ENCODE peak calls at places on chromosomes 6 and 20, in six cellular contexts. N, P, R, W, Q and H are unnamed samples.

GRCh38 chr6:155013457-155013876 is 18.4 kb downstream of the TIAM2 start:
- DNase-seq in N (no peak), P (no peak), R (no peak), W (no peak), Q (no peak), H (no peak)

GRCh38 chr6:149897855-149898744 is at the start of gene RAET1E:
- DNase-seq in N (no peak), P (no peak), R (no peak), W (no peak), Q (no peak), H (no peak)

GRCh38 chr6:145656128-145656527 is 79.2 kb downstream of the EPM2A start:
- DNase-seq in N (no peak), P (no peak), R (no peak), W (no peak), Q (no peak), H (no peak)

GRCh38 chr20:45798935-45799642 is 7.3 kb downstream of the DNTTIP1 start:
- DNase-seq in N (peak; percentile 36), P (no peak), R (peak; percentile 49), W (peak; percentile 43), Q (peak; percentile 61), H (peak; percentile 58)

GRCh38 chr20:8144282-8145245 is 12.5 kb downstream of the PLCB1 start:
- DNase-seq in N (no peak), P (no peak), R (no peak), W (no peak), Q (peak; percentile 100), H (no peak)

GRCh38 chr6:147246853-147247635 is 42.8 kb downstream of the STXBP5 start:
- DNase-seq in N (no peak), P (no peak), R (no peak), W (no peak), Q (no peak), H (no peak)

GRCh38 chr6:33628401-33628964 is 7.4 kb downstream of the ITPR3 start:
- DNase-seq in N (no peak), P (no peak), R (no peak), W (no peak), Q (no peak), H (no peak)

GRCh38 chr20:18138266-18138582 is 561 bp downstream of the KAT14 start:
- DNase-seq in N (no peak), P (no peak), R (no peak), W (no peak), Q (no peak), H (peak; percentile 10)

GRCh38 chr6:150975136-150975535 is 109.6 kb downstream of the MTHFD1L start:
- DNase-seq in N (no peak), P (no peak), R (no peak), W (no peak), Q (no peak), H (no peak)

GRCh38 chr6:25172819-25173218 is 106.4 kb upstream of the CARMIL1 start:
- DNase-seq in N (peak; percentile 7), P (no peak), R (no peak), W (no peak), Q (no peak), H (no peak)

GRCh38 chr6:14055541-14055940 is 62.0 kb upstream of the CD83 start:
- DNase-seq in N (no peak), P (no peak), R (no peak), W (no peak), Q (no peak), H (no peak)

GRCh38 chr6:3071568-3071967 is 3.3 kb downstream of the RIPK1 start:
- DNase-seq in N (no peak), P (no peak), R (peak; percentile 6), W (no peak), Q (no peak), H (no peak)

GRCh38 chr6:3072798-3073197 is 4.5 kb downstream of the RIPK1 start:
- DNase-seq in N (no peak), P (no peak), R (peak; percentile 15), W (no peak), Q (no peak), H (no peak)

GRCh38 chr6:3063733-3064700 is 4.3 kb upstream of the RIPK1 start:
- DNase-seq in N (peak; percentile 66), P (peak; percentile 34), R (peak; percentile 91), W (peak; percentile 80), Q (peak; percentile 86), H (peak; percentile 64)

GRCh38 chr6:3073382-3073781 is 5.1 kb downstream of the RIPK1 start:
- DNase-seq in N (no peak), P (no peak), R (no peak), W (no peak), Q (no peak), H (no peak)

DNA sequence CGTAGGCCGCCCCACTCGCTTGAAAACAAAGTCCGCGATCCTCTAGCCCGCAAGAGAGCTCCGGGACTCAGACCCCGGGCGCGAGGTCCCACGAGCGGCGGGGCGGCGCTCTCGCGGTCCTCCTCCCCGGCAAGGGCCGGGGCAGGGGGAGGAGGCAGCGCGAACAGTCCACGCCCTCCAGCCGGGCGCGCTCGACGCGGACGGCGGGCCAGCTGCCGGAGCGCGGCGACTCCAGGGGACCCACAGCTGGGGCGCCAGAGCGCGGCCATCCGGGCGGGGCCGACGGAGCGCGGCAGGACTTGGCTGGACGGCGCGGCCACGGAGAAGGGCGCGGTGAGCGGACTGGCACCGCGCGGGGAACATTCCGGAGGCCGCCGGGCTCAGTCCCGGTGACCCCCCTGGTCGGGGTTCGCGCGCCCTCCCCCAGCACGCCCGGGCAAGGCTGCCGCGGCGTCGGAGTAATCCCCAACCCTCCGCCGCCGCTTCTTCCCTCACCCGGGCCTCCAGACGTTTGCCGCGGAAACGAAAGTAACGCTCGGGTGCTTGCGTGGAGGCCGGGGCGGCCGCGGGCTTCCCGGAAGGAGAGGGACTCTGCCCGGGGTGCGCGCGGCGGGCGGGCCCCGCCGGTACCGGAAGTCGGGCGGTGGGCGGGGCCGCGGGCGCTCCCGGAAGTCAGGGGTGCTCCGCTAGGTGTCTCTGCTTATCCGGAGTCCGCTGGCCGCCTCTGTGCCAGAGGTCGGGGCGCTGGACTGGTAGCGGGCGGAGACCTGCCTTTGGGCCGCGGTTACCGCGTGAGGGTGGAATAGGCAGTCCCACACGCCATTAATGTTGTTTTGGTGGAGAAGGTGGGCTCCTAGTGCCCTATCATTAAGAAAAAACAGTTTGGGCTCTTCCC is at the start of gene RIPK1:
- DNase-seq in N (no peak), P (peak; percentile 40), R (peak; percentile 96), W (peak; percentile 93), Q (peak; percentile 89), H (peak; percentile 93)
- TF ChIP-seq POLR2A in N (peak; percentile 78), P (peak; percentile 84), R (peak; percentile 95), W (peak; percentile 73), Q (peak; percentile 76), H (peak; percentile 88)

DNA sequence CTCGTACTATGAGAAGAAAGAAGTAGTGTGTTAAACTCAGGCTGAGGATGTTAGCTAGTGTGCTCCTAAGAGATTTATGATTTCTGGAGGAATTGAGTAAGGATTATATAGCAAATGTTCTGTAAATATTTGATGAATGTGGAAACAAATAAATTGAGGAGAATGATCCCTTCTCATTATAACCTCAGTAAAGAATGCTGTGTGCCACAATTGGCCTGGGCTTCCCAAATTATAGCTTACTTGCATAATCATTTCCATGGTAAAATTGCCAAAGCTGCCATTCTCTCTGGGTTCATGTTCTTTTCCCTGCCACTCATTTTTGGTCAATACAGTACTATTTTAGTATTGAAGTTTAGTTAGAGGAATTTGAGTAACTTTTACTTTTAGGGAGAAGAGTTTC is 128.5 kb downstream of the FLRT3 start:
- DNase-seq in N (no peak), P (no peak), R (no peak), W (no peak), Q (no peak), H (no peak)
- TF ChIP-seq POLR2AphosphoS5 in N (no peak), P (no peak), R (no peak), W (no peak), Q (no peak), H (no peak)

GRCh38 chr20:60036346-60037119 is 78.3 kb downstream of the CDH26 start:
- DNase-seq in N (no peak), P (no peak), R (no peak), W (no peak), Q (no peak), H (no peak)
- TF ChIP-seq TAF1 in N (no peak), P (no peak), R (no peak), W (no peak), Q (no peak), H (no peak)

GRCh38 chr20:34948030-34948429 is 7.6 kb downstream of the GSS start:
- DNase-seq in N (no peak), P (no peak), R (no peak), W (no peak), Q (no peak), H (no peak)

GRCh38 chr20:34947336-34947735 is 8.3 kb downstream of the GSS start:
- DNase-seq in N (no peak), P (no peak), R (no peak), W (no peak), Q (no peak), H (no peak)

GRCh38 chr20:34946661-34947060 is 8.9 kb downstream of the GSS start:
- DNase-seq in N (no peak), P (no peak), R (no peak), W (no peak), Q (peak; percentile 58), H (no peak)

GRCh38 chr20:34951252-34951651 is 4.4 kb downstream of the GSS start:
- DNase-seq in N (no peak), P (no peak), R (no peak), W (no peak), Q (no peak), H (no peak)

GRCh38 chr20:34949120-34949519 is 6.5 kb downstream of the GSS start:
- DNase-seq in N (no peak), P (no peak), R (no peak), W (no peak), Q (no peak), H (no peak)
- TF ChIP-seq POLR2A in N (no peak), P (no peak), R (no peak), W (no peak), Q (no peak), H (no peak)

DNA sequence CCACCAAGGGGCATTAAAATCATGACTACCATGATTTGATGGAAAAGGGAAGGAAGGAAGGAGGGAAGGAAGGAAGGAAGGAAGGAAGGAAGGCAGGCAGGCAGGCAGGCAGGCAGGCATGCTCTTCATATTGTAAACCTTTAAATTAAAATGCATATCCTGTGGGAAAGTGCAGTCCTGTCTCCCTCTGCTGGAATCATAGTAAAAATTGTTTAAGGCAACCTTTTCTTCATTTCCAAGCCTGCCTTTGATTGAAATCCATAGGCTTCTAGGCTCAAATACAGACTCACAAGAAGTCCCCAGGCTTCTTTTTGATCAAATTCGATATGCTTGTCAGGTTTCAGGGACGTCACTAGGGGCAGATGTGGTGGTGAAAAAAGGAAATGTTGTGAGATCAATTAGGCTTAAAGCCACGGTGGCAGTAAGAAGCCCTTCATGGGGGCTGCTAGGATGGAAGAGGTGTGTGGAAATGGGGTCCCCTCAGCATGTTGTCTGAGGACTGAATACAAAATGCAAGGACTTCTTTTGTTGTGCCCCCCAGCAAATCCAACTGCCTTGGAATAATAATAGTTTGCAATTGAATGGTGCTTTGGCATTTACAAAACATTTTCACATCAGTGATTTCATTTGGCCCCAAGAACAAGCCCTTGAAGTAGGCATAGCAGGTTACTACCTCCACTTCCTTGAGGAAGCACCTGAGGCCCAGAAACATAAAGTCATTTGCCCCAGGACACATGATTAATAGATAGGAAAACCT is 25.6 kb upstream of the GABRR1 start:
- DNase-seq in N (peak; percentile 34), P (no peak), R (no peak), W (no peak), Q (peak; percentile 44), H (no peak)
- TF ChIP-seq POLR2AphosphoS5 in N (no peak), P (no peak), R (no peak), W (no peak), Q (no peak), H (no peak)